ENCODE peak calls at places on chromosomes 6 and 20, in eight cellular contexts. D, J, X, I, S, R, T and K are unnamed samples.

GRCh38 chr6:33731751-33732282 is 14.9 kb downstream of the IP6K3 start:
- DNase-seq in T (no peak), S (no peak), X (no peak), R (no peak), J (no peak), D (no peak), I (peak; percentile 63), K (no peak)

GRCh38 chr20:58690851-58691250 is 1.7 kb upstream of the NPEPL1 start:
- DNase-seq in D (peak; percentile 17), X (peak; percentile 64), T (no peak), J (peak; percentile 78), R (no peak), I (no peak), S (no peak), K (no peak)

GRCh38 chr20:5181492-5181891 is 54.7 kb downstream of the CDS2 start:
- DNase-seq in R (no peak), S (no peak), X (no peak), T (no peak), I (no peak), D (no peak), J (no peak), K (no peak)

GRCh38 chr6:42104095-42104806 is 38.2 kb downstream of the C6orf132 start:
- DNase-seq in T (peak; percentile 57), X (peak; percentile 74), I (no peak), D (no peak), J (peak; percentile 81), S (peak; percentile 66), R (peak; percentile 93), K (no peak)

GRCh38 chr6:159961523-159961922 is 7.4 kb upstream of the IGF2R start:
- DNase-seq in D (peak; percentile 82), I (peak; percentile 84), R (no peak), X (no peak), T (no peak), S (no peak), J (peak; percentile 56), K (peak; percentile 59)

GRCh38 chr6:34052918-34053608 is 92.8 kb downstream of the GRM4 start:
- DNase-seq in R (no peak), I (no peak), J (no peak), D (no peak), T (no peak), X (no peak), S (no peak), K (no peak)

GRCh38 chr6:26216015-26216885 is 129.0 kb downstream of the HFE start:
- DNase-seq in S (peak; percentile 62), R (no peak), X (peak; percentile 98), T (peak; percentile 69), J (peak; percentile 95), D (peak; percentile 99), I (peak; percentile 99), K (peak; percentile 98)

GRCh38 chr6:80433666-80434025 is 327.2 kb downstream of the BCKDHB start:
- DNase-seq in T (no peak), J (no peak), D (no peak), S (no peak), I (no peak), X (no peak), R (no peak), K (no peak)

GRCh38 chr20:1844723-1845523 is 50.3 kb upstream of the SIRPA start:
- DNase-seq in R (peak; percentile 75), S (no peak), I (no peak), X (peak; percentile 75), J (peak; percentile 48), D (no peak), T (no peak), K (no peak)

GRCh38 chr20:47198254-47198671 is 158.2 kb downstream of the ZMYND8 start:
- DNase-seq in X (peak; percentile 32), S (no peak), J (peak; percentile 45), D (peak; percentile 26), I (peak; percentile 56), R (no peak), T (no peak), K (peak; percentile 78)

GRCh38 chr20:41116282-41116960 is 20.9 kb upstream of the PLCG1 start:
- DNase-seq in D (no peak), I (no peak), S (no peak), J (no peak), T (no peak), R (no peak), X (no peak), K (no peak)

GRCh38 chr6:28807682-28808280 is 116.0 kb downstream of the TRIM27 start:
- DNase-seq in T (no peak), S (no peak), R (no peak), D (peak; percentile 84), X (peak; percentile 69), I (peak; percentile 79), J (peak; percentile 77), K (peak; percentile 70)

GRCh38 chr20:13199279-13199678 is 21.8 kb upstream of the ISM1 start:
- DNase-seq in D (no peak), I (no peak), X (no peak), S (no peak), J (no peak), R (no peak), T (no peak), K (no peak)

GRCh38 chr6:152124432-152125074 is 317.1 kb downstream of the ESR1 start:
- DNase-seq in S (no peak), I (peak; percentile 63), J (peak; percentile 83), T (no peak), X (peak; percentile 75), D (peak; percentile 77), R (no peak), K (peak; percentile 49)

GRCh38 chr6:143000771-143001170 is 55.8 kb upstream of the HIVEP2 start:
- DNase-seq in D (no peak), J (no peak), X (no peak), R (no peak), I (no peak), T (no peak), S (no peak), K (no peak)

GRCh38 chr20:57703013-57703412 is 6.8 kb downstream of the PMEPA1 start:
- DNase-seq in I (no peak), S (no peak), T (no peak), R (no peak), J (no peak), X (no peak), D (no peak), K (no peak)

GRCh38 chr6:168914070-168914469 is 339.6 kb downstream of the THBS2 start:
- DNase-seq in X (no peak), R (no peak), I (no peak), T (no peak), J (no peak), S (no peak), D (no peak), K (no peak)

GRCh38 chr6:151089916-151090443 is 149.8 kb upstream of the AKAP12 start:
- DNase-seq in T (no peak), I (no peak), X (no peak), R (no peak), J (no peak), S (no peak), D (no peak), K (no peak)

GRCh38 chr6:137104926-137105325 is 60.2 kb upstream of the IL20RA start:
- DNase-seq in I (peak; percentile 21), D (no peak), S (no peak), R (no peak), J (no peak), X (no peak), T (no peak), K (no peak)

GRCh38 chr6:163620670-163621330 is 206.3 kb downstream of the QKI start:
- DNase-seq in S (no peak), R (no peak), X (peak; percentile 15), I (peak; percentile 67), T (no peak), D (peak; percentile 39), J (no peak), K (no peak)

GRCh38 chr6:109139109-109139508 is 43.8 kb downstream of the CEP57L1 start:
- DNase-seq in S (no peak), J (peak; percentile 73), I (peak; percentile 67), R (no peak), T (no peak), D (peak; percentile 80), X (peak; percentile 84), K (peak; percentile 91)

GRCh38 chr6:19812512-19813119 is 24.6 kb upstream of the ID4 start:
- DNase-seq in J (peak; percentile 61), R (no peak), D (peak; percentile 64), S (no peak), T (no peak), X (peak; percentile 62), I (peak; percentile 65), K (peak; percentile 8)

GRCh38 chr6:38415231-38416005 is 224.3 kb downstream of the BTBD9 start:
- DNase-seq in X (no peak), I (no peak), J (no peak), T (no peak), S (no peak), R (no peak), D (no peak), K (no peak)

GRCh38 chr6:166152660-166153059 is 15.0 kb downstream of the TBXT start:
- DNase-seq in R (no peak), T (no peak), S (no peak), J (no peak), D (no peak), X (no peak), I (no peak), K (no peak)

GRCh38 chr6:34981951-34982350 is 92.9 kb downstream of the ANKS1A start:
- DNase-seq in S (no peak), R (no peak), X (peak; percentile 37), D (peak; percentile 27), T (no peak), J (peak; percentile 19), I (peak; percentile 11), K (no peak)

GRCh38 chr6:31597006-31597405 is 4.2 kb upstream of the NCR3 start:
- DNase-seq in J (peak; percentile 38), R (no peak), X (no peak), T (no peak), I (peak; percentile 54), S (peak; percentile 43), D (peak; percentile 71), K (no peak)

GRCh38 chr6:141562801-141563763 is 569.6 kb upstream of the GJE1 start:
- DNase-seq in R (no peak), T (peak; percentile 42), J (peak; percentile 96), X (peak; percentile 87), D (peak; percentile 86), I (peak; percentile 81), S (peak; percentile 58), K (peak; percentile 57)

GRCh38 chr6:13697857-13698256 is 13.8 kb downstream of the RANBP9 start:
- DNase-seq in S (no peak), I (no peak), R (no peak), X (no peak), J (no peak), D (peak; percentile 33), T (no peak), K (no peak)

GRCh38 chr6:15827492-15828255 is 164.8 kb upstream of the DTNBP1 start:
- DNase-seq in D (no peak), R (no peak), T (no peak), J (no peak), S (no peak), X (no peak), I (no peak), K (no peak)

GRCh38 chr6:73032586-73032985 is 192.7 kb downstream of the KHDC1L start:
- DNase-seq in X (peak; percentile 15), S (no peak), R (no peak), D (peak; percentile 85), T (no peak), I (peak; percentile 59), J (peak; percentile 38), K (peak; percentile 84)

GRCh38 chr6:9332241-9332640 is 896.9 kb upstream of the SLC35B3 start:
- DNase-seq in D (no peak), X (no peak), T (no peak), R (no peak), S (no peak), J (no peak), I (no peak), K (no peak)

GRCh38 chr6:133906050-133906449 is 17.1 kb downstream of the TCF21 start:
- DNase-seq in I (no peak), R (no peak), S (no peak), X (no peak), J (no peak), D (no peak), T (no peak), K (no peak)